ENCODE peak calls at places on chromosomes 5 and 9, in ten cellular contexts. L, X, R, H, V, F, D, I, A and P are unnamed samples.

GRCh38 chr5:160539431-160539830 is 117.8 kb downstream of the PTTG1 start:
- DNase-seq in H (no peak), A (no peak), R (no peak), L (no peak), X (no peak), I (no peak), V (no peak), D (no peak), F (no peak), P (no peak)

GRCh38 chr5:98603456-98603855 is 170.0 kb upstream of the RGMB start:
- DNase-seq in D (no peak), R (no peak), L (no peak), X (no peak), A (no peak), H (no peak), F (no peak), I (no peak), V (no peak), P (no peak)

GRCh38 chr9:129823163-129823933 is 588 bp downstream of the TOR1A start:
- DNase-seq in R (no peak), V (peak), A (no peak), I (peak), X (peak), H (no peak), L (no peak), D (peak), F (no peak), P (no peak)

GRCh38 chr9:137494550-137495351 is 35.6 kb upstream of the NSMF start:
- DNase-seq in I (no peak), D (no peak), L (no peak), F (no peak), H (no peak), X (no peak), V (no peak), A (no peak), R (no peak), P (no peak)

GRCh38 chr9:117178596-117179111 is 236.2 kb downstream of the ASTN2 start:
- DNase-seq in D (no peak), H (no peak), V (no peak), F (no peak), L (no peak), A (no peak), R (no peak), X (peak), I (no peak), P (no peak)

GRCh38 chr5:101473483-101473882 is 570.4 kb upstream of the ST8SIA4 start:
- DNase-seq in F (no peak), H (no peak), D (no peak), L (no peak), R (no peak), A (no peak), I (no peak), V (no peak), X (no peak), P (no peak)

GRCh38 chr5:15683332-15683731 is 183.4 kb downstream of the FBXL7 start:
- DNase-seq in D (peak), R (no peak), X (no peak), V (no peak), L (no peak), H (peak), I (peak), A (no peak), F (no peak), P (no peak)

GRCh38 chr9:78000221-78000620 is 31.4 kb downstream of the GNAQ start:
- DNase-seq in R (no peak), A (no peak), L (no peak), V (no peak), X (no peak), D (no peak), F (no peak), I (no peak), H (no peak), P (no peak)

GRCh38 chr5:7897014-7897600 is 28.2 kb downstream of the MTRR start:
- DNase-seq in X (peak), L (no peak), H (no peak), R (no peak), F (no peak), V (peak), A (peak), I (peak), D (no peak), P (no peak)

GRCh38 chr9:16191691-16192402 is 639.0 kb downstream of the CCDC171 start:
- DNase-seq in F (peak), A (no peak), X (peak), L (peak), I (peak), D (peak), H (peak), V (peak), R (peak), P (peak)

GRCh38 chr5:77569409-77569808 is 69.1 kb downstream of the OTP start:
- DNase-seq in R (no peak), F (no peak), H (no peak), D (no peak), I (no peak), L (no peak), A (no peak), V (no peak), X (no peak), P (no peak)

GRCh38 chr5:65482727-65483473 is 1.2 kb upstream of the ADAMTS6 start:
- DNase-seq in L (no peak), H (no peak), A (peak), R (no peak), D (no peak), V (no peak), X (peak), F (no peak), I (peak), P (no peak)

GRCh38 chr5:169112016-169112415 is 188.9 kb downstream of the SLIT3 start:
- DNase-seq in R (no peak), X (no peak), H (no peak), A (no peak), I (no peak), V (no peak), L (no peak), D (no peak), F (no peak), P (no peak)

GRCh38 chr5:169103586-169104174 is 197.3 kb downstream of the SLIT3 start:
- DNase-seq in X (no peak), L (no peak), I (no peak), V (no peak), R (no peak), D (no peak), F (no peak), H (no peak), A (no peak), P (no peak)

GRCh38 chr5:169101966-169102365 is 199.0 kb downstream of the SLIT3 start:
- DNase-seq in H (no peak), L (no peak), R (no peak), X (no peak), V (no peak), D (no peak), A (no peak), F (no peak), I (no peak), P (no peak)

GRCh38 chr5:169106906-169107305 is 194.0 kb downstream of the SLIT3 start:
- DNase-seq in D (no peak), A (no peak), F (no peak), R (no peak), H (no peak), X (no peak), L (no peak), V (no peak), I (no peak), P (no peak)

DNA sequence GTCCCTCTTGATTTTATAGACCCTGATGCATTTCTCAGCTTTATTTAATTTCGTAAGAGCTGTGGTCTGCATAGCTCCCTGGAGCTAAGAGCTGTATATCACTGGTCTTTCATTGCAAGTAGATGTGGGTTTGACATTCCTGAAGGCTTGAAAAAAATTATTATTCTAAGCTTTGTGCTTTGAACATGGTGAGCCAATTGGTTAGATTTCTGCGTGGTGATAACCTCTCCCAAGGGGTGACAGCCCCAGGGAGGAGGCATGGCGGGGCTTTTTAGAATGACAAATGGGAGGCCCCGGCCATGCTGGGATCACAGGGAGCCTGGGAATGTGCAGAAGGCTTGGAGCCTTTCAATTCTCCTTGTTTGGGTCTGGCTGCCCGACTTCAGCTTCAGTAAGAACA is 193.6 kb downstream of the SLIT3 start:
- DNase-seq in H (no peak), V (no peak), I (no peak), A (no peak), X (no peak), F (no peak), L (no peak), R (no peak), D (no peak), P (no peak)
- TF ChIP-seq CTCF in H (no peak), V (no peak), I (no peak), A (no peak), X (no peak), F (no peak), L (no peak), R (no peak), D (no peak), P (no peak)

GRCh38 chr9:10371824-10372223 is 241.0 kb downstream of the PTPRD start:
- DNase-seq in H (no peak), F (no peak), I (no peak), V (no peak), X (no peak), A (no peak), R (no peak), L (no peak), D (no peak), P (no peak)

DNA sequence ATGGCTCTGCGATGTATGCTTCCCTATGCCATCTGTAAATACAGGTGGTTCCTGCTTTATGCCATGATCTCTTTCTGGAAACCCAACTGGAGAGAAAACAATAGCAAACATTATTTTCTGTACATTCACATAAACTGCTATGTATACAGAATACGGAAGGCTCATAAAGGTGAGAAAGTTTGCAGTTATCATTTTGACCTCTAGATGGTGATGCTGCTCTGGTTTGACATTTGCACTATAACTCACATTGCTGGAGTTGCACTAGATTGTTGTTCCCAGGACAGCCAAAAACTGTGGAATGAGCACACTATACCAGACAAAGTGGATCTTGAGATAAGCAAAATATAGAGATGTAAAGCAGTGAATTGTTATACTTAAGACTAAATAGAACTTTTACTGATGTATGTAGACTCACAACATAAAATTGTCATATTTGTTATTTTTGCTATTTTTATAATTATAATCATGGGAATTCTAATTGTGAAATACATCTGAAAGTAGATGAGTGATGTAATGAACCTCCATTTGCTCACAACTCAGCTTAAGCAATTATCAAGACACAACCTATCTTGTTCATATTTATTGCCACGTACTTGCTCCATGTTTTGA is 246.5 kb downstream of the PTPRD start:
- DNase-seq in H (no peak), L (no peak), A (peak), F (no peak), X (peak), D (no peak), R (no peak), I (peak), V (peak), P (no peak)
- TF ChIP-seq CTCF in H (peak), L (no peak), A (peak), F (peak), X (peak), D (no peak), R (no peak), I (peak), V (no peak), P (no peak)

GRCh38 chr5:95238560-95239325 is 46.2 kb downstream of the MCTP1 start:
- DNase-seq in I (no peak), X (peak), F (no peak), D (no peak), R (no peak), H (no peak), L (no peak), A (no peak), V (no peak), P (no peak)
- TF ChIP-seq CTCF in I (no peak), X (peak), F (peak), D (no peak), R (no peak), H (peak), L (peak), A (no peak), V (no peak), P (no peak)

GRCh38 chr9:86034863-86035734 is 64.3 kb downstream of the GOLM1 start:
- DNase-seq in H (no peak), R (no peak), I (peak), A (no peak), D (no peak), V (peak), L (no peak), X (peak), F (peak), P (no peak)
- TF ChIP-seq CTCF in H (peak), R (peak), I (peak), A (no peak), D (no peak), V (peak), L (peak), X (peak), F (peak), P (no peak)

GRCh38 chr5:62720036-62720441 is 141.4 kb downstream of the LRRC70 start:
- DNase-seq in H (no peak), X (peak), I (peak), R (no peak), F (peak), V (peak), A (no peak), L (no peak), D (no peak), P (no peak)
- TF ChIP-seq CTCF in H (no peak), X (peak), I (no peak), R (no peak), F (peak), V (no peak), A (no peak), L (no peak), D (no peak), P (no peak)

DNA sequence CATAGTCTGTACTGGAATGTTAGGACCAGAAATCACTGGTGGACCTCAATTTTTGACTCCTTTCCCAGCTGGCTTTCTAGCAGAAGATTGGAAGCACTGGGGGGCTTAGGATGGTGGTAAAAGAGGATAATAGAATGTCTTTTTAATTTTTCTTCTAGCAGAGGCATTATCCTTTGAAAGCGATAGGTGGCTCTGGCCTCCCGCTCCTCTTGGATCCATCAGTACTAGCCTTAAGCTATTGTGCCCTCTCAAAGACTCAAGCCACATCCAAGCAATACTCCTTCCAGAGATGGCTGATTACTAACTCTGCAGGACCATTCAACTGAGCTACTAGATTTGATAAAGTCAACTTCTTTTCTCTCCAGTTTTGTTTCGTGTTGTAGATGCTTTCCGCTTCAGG is 610.6 kb downstream of the CDH12 start:
- DNase-seq in L (no peak), X (peak), R (no peak), A (no peak), H (no peak), V (no peak), F (no peak), I (peak), D (no peak), P (no peak)
- TF ChIP-seq CTCF in L (no peak), X (peak), R (no peak), A (no peak), H (no peak), V (no peak), F (peak), I (no peak), D (no peak), P (no peak)

GRCh38 chr5:176319827-176320554 is 41.6 kb downstream of the KIAA1191 start:
- DNase-seq in I (no peak), F (no peak), A (no peak), R (no peak), D (no peak), L (no peak), V (no peak), X (peak), H (no peak), P (no peak)
- TF ChIP-seq CTCF in I (no peak), F (peak), A (no peak), R (no peak), D (no peak), L (no peak), V (peak), X (peak), H (peak), P (no peak)

DNA sequence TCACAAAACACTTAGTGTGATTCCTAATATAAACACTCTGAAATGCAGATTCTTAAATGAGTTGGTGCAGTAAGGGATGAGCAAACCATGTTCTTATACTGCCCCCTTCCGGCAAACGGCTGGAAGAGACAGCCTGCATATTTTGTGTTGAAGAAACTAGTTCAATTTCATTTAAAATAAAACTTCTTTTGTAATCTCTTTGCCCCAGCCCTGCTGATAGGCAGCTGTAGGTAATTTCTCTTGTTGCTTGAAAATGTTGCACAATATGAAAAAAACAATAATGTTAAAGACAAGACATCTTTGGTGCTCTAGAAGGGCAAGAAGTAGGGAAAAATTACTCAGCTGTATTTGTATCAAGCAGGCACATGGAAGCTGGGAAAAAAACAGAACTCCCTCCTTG is 89.7 kb upstream of the CCNG1 start:
- DNase-seq in R (no peak), D (peak), H (no peak), F (peak), X (peak), A (peak), L (no peak), V (peak), I (peak), P (no peak)
- TF ChIP-seq CTCF in R (peak), D (no peak), H (peak), F (peak), X (peak), A (peak), L (peak), V (peak), I (peak), P (no peak)

GRCh38 chr5:149667827-149668122 is 62.3 kb upstream of the PPARGC1B start:
- DNase-seq in V (no peak), A (no peak), I (no peak), H (no peak), R (no peak), F (no peak), X (no peak), D (no peak), L (no peak), P (no peak)
- TF ChIP-seq CTCF in V (peak), A (peak), I (peak), H (no peak), R (no peak), F (no peak), X (peak), D (no peak), L (no peak), P (no peak)

GRCh38 chr9:93699650-93700049 is 123.3 kb downstream of the PHF2 start:
- DNase-seq in A (no peak), D (no peak), F (no peak), R (no peak), V (no peak), H (no peak), L (no peak), I (no peak), X (no peak), P (no peak)

GRCh38 chr9:93701494-93702218 is 125.3 kb downstream of the PHF2 start:
- DNase-seq in F (no peak), D (no peak), L (no peak), X (no peak), I (no peak), H (no peak), R (no peak), V (no peak), A (no peak), P (no peak)

GRCh38 chr9:93698140-93698908 is 121.9 kb downstream of the PHF2 start:
- DNase-seq in D (no peak), V (no peak), H (no peak), X (no peak), L (no peak), R (no peak), I (no peak), F (no peak), A (no peak), P (no peak)

GRCh38 chr9:93697352-93698139 is 121.2 kb downstream of the PHF2 start:
- DNase-seq in R (no peak), X (no peak), I (no peak), V (no peak), D (no peak), F (no peak), A (no peak), L (no peak), H (no peak), P (no peak)

DNA sequence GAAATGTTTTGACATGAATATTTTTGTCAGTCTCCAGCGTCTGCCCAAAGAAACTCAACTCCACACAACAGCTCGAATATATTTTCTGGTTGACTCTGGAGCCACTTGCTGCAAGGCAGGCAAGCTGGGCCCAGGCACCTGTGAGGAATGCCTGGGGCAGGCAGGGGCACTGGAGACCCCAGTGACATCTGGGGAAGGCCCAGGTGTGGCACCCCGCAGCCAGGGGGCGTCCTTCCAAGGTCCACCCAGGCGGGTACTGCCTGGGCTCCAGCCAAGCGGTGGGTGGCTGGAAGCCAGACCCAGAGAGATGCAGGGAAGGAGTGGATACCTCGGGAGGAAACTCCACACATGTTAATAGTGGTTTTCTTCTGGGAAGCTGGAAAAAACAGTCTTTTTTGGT is 125.9 kb downstream of the PHF2 start:
- DNase-seq in V (no peak), I (no peak), H (no peak), A (no peak), D (no peak), R (no peak), F (no peak), X (no peak), L (no peak), P (no peak)
- TF ChIP-seq CTCF in V (no peak), I (no peak), H (no peak), A (no peak), D (no peak), R (no peak), F (no peak), X (no peak), L (no peak), P (no peak)